ENCODE peak calls at places on chromosomes 4 and X, in eight cellular contexts. K is right lobe of liver, P is suprapubic skin, S is vagina, Z is IMR-90, E is A549, T is ovary, F is lower leg skin. C is an unnamed sample.

GRCh38 chr4:151000747-151001429 is 14.2 kb downstream of the LRBA start:
- DNase-seq in K (no peak), P (no peak), Z (no peak), T (no peak), S (no peak), F (no peak), E (no peak), C (no peak)

GRCh38 chr4:5462896-5463295 is 245.5 kb downstream of the EVC2 start:
- DNase-seq in E (no peak), S (no peak), P (peak), F (no peak), T (no peak), Z (no peak), K (no peak), C (no peak)

GRCh38 chrX:39195156-39195555 is 393.9 kb downstream of the MID1IP1 start:
- DNase-seq in Z (no peak), E (no peak), K (no peak), T (no peak), P (no peak), S (no peak), F (peak), C (no peak)

GRCh38 chrX:25005382-25006185 is 10.2 kb downstream of the ARX start:
- DNase-seq in E (no peak), Z (no peak), K (no peak), T (peak), S (no peak), F (no peak), P (no peak), C (no peak)

GRCh38 chr4:75904086-75904485 is 1.8 kb upstream of the PPEF2 start:
- DNase-seq in P (no peak), K (no peak), Z (no peak), E (no peak), S (no peak), T (no peak), F (peak), C (no peak)

GRCh38 chrX:57596109-57596870 is 4.5 kb downstream of the ZXDB start:
- DNase-seq in T (no peak), K (no peak), Z (no peak), F (no peak), S (no peak), P (no peak), E (no peak), C (no peak)

GRCh38 chrX:31006027-31006426 is 65.8 kb downstream of the FTHL17 start:
- DNase-seq in F (no peak), S (no peak), T (no peak), E (no peak), K (no peak), P (no peak), Z (no peak), C (no peak)

GRCh38 chrX:105297041-105297440 is 76.5 kb upstream of the TEX13A start:
- DNase-seq in F (no peak), P (no peak), T (no peak), Z (no peak), E (no peak), S (no peak), K (no peak), C (no peak)

GRCh38 chr4:163592207-163592606 is 97.7 kb downstream of the TMA16 start:
- DNase-seq in K (no peak), S (no peak), F (no peak), E (no peak), P (no peak), T (no peak), Z (no peak), C (no peak)

GRCh38 chr4:85402371-85402770 is 72.6 kb upstream of the ARHGAP24 start:
- DNase-seq in Z (peak), P (no peak), F (no peak), T (no peak), K (no peak), S (no peak), E (no peak), C (peak)

GRCh38 chr4:20431422-20432014 is 179.8 kb downstream of the SLIT2 start:
- DNase-seq in T (no peak), K (no peak), P (no peak), E (no peak), F (no peak), S (no peak), Z (no peak), C (no peak)

GRCh38 chr4:173237152-173237551 is 68.5 kb downstream of the GALNT7 start:
- DNase-seq in T (no peak), P (no peak), S (no peak), F (no peak), E (no peak), K (no peak), Z (no peak), C (no peak)

GRCh38 chr4:171279131-171279530 is 534.1 kb upstream of the GALNTL6 start:
- DNase-seq in F (no peak), K (no peak), Z (no peak), P (no peak), T (no peak), E (no peak), S (no peak), C (no peak)

GRCh38 chr4:80070880-80071620 is 2.0 kb downstream of the ANTXR2 start:
- DNase-seq in T (no peak), P (no peak), S (no peak), F (no peak), K (no peak), Z (peak), E (no peak), C (no peak)

GRCh38 chrX:109270580-109271484 is 211.1 kb downstream of the GUCY2F start:
- DNase-seq in P (no peak), E (no peak), F (no peak), K (no peak), S (no peak), Z (no peak), T (no peak), C (peak)

GRCh38 chr4:114807759-114808404 is 209.3 kb downstream of the UGT8 start:
- DNase-seq in P (no peak), F (no peak), K (no peak), E (peak), T (no peak), S (no peak), Z (peak), C (peak)

GRCh38 chr4:3709846-3710441 is 56.2 kb upstream of the ADRA2C start:
- DNase-seq in Z (no peak), S (no peak), T (peak), F (no peak), P (peak), E (no peak), K (no peak), C (no peak)

GRCh38 chrX:114903618-114904017 is 113.8 kb downstream of the IL13RA2 start:
- DNase-seq in Z (no peak), P (no peak), S (no peak), F (no peak), T (no peak), E (no peak), K (no peak), C (no peak)

GRCh38 chr4:183165371-183165770 is 66.3 kb downstream of the WWC2 start:
- DNase-seq in S (no peak), P (no peak), T (no peak), K (no peak), F (no peak), Z (peak), E (no peak), C (no peak)

GRCh38 chr4:109077486-109077885 is 225.0 kb downstream of the COL25A1 start:
- DNase-seq in S (no peak), K (no peak), E (no peak), Z (no peak), F (no peak), P (no peak), T (no peak), C (no peak)

GRCh38 chr4:128517096-128517738 is 229.6 kb upstream of the PGRMC2 start:
- DNase-seq in K (no peak), E (no peak), S (no peak), F (no peak), Z (peak), P (no peak), T (no peak), C (no peak)

GRCh38 chrX:6383488-6383887 is 151.4 kb downstream of the VCX3A start:
- DNase-seq in Z (no peak), E (no peak), F (no peak), K (no peak), P (no peak), S (no peak), T (no peak), C (no peak)

GRCh38 chr4:160129439-160129838 is 1026.6 kb downstream of the RAPGEF2 start:
- DNase-seq in K (no peak), F (no peak), S (no peak), Z (no peak), T (no peak), P (no peak), E (no peak), C (peak)

GRCh38 chrX:96684339-96685204 is at the start of gene DIAPH2:
- DNase-seq in P (peak), E (peak), K (peak), T (peak), Z (peak), F (peak), S (no peak), C (peak)
- TF ChIP-seq POLR2A in P (no peak), E (peak), K (peak), T (peak), Z (peak), F (no peak), S (no peak), C (peak)

GRCh38 chr4:53575552-53575951 is 15.7 kb downstream of the LNX1 start:
- DNase-seq in Z (no peak), T (no peak), S (no peak), P (no peak), F (no peak), K (no peak), E (no peak), C (no peak)

GRCh38 chr4:53574528-53574927 is 16.8 kb downstream of the LNX1 start:
- DNase-seq in T (no peak), S (no peak), F (no peak), P (no peak), E (no peak), Z (no peak), K (no peak), C (no peak)

GRCh38 chr4:53576218-53576617 is 15.1 kb downstream of the LNX1 start:
- DNase-seq in T (no peak), P (no peak), K (peak), F (no peak), E (no peak), Z (no peak), S (no peak), C (no peak)

GRCh38 chr4:53579826-53580225 is 11.5 kb downstream of the LNX1 start:
- DNase-seq in K (no peak), S (no peak), P (no peak), F (no peak), E (no peak), T (no peak), Z (no peak), C (no peak)

GRCh38 chr4:53576676-53577372 is 14.5 kb downstream of the LNX1 start:
- DNase-seq in T (no peak), Z (peak), K (no peak), E (no peak), F (no peak), P (no peak), S (no peak), C (no peak)
- TF ChIP-seq POLR2A in T (no peak), Z (no peak), K (no peak), E (no peak), F (no peak), P (no peak), S (no peak), C (no peak)

DNA sequence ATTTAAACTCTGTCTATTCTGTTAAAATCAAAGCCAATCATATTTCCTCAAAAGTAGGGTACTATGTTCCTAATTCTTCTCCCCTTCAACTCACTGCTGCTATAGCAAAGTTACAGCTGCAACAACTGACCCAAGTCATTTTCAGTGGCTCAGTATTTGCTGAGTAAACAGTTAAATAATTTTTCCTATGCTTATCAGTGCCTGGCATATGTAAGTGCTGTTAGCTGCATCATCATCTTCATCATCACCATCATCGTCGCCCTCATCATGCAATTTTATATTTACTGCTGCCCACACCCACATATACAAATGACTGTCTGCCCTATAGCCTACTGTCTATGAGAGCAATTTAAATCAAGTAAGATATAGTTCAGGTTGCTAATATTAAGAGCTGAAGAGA is 21.9 kb downstream of the COQ2 start:
- DNase-seq in Z (no peak), F (no peak), K (no peak), S (no peak), E (no peak), P (no peak), T (no peak), C (no peak)
- TF ChIP-seq POLR2A in Z (no peak), F (no peak), K (no peak), S (no peak), E (no peak), P (no peak), T (no peak), C (no peak)

DNA sequence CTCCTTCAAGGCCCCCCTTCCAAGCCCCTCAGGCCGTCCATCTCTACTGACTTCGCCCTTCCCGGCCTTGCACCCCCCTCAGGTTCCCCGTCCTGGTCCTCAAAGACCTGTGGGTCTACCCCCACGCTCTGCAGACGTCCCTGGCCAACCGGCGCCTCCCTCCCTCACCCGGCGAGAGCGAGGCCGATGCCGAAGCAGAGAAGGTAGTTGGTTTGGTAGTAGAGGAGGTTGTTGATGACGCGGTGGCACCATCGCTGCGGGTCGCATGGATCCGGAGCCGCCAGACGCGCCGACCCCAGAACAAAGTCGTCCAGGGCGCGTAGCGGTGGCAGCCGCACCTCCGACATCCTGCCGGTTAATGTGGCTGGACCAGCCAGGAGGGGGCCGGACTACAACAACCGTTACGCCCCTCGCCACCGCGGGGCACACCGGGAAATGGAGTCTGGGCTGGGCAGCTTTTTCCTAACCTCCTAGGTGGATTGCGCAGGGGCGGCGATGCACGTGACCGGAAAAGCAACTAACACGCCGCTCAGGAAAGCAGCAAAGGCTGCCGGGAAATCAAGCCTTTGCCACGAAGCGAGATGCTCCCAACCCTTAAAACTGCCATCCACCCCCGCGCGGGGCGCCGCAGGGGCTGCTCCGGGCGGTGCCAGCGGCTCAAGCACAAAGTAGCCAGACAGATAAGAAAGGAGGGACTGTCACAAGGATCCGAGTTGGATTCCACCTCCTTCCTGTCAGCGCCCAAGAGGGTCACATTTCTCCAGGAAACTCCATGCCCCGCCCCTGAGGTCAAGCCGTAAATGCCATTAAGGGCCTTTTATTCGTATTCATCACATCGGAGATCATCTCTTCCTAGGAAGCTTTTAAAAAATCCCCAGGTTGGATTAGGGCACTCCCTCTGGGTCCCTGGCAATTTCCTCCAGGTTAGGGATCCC is at the start of gene PRAF2:
- DNase-seq in F (peak), K (peak), S (no peak), Z (peak), E (peak), P (peak), T (peak), C (peak)
- TF ChIP-seq POLR2A in F (no peak), K (peak), S (no peak), Z (peak), E (peak), P (no peak), T (no peak), C (peak)

GRCh38 chr4:119212251-119212963 is at the start of gene USP53:
- DNase-seq in K (peak), F (peak), T (peak), S (peak), P (peak), E (peak), Z (peak), C (peak)
- TF ChIP-seq POLR2A in K (peak), F (peak), T (peak), S (no peak), P (peak), E (peak), Z (peak), C (peak)

GRCh38 chrX:153799326-153799725 is 4.9 kb downstream of the SSR4 start:
- DNase-seq in E (no peak), T (no peak), K (no peak), S (no peak), F (no peak), Z (no peak), P (no peak), C (no peak)
- TF ChIP-seq POLR2A in E (no peak), T (no peak), K (no peak), S (no peak), F (no peak), Z (no peak), P (no peak), C (no peak)

GRCh38 chr4:93053140-93053539 is 749.4 kb downstream of the GRID2 start:
- DNase-seq in E (no peak), K (no peak), Z (no peak), T (no peak), S (no peak), P (no peak), F (no peak), C (no peak)
- TF ChIP-seq POLR2A in E (no peak), K (no peak), Z (no peak), T (no peak), S (no peak), P (no peak), F (no peak), C (no peak)

GRCh38 chrX:11135483-11136185 is 24.5 kb downstream of the HCCS start:
- DNase-seq in P (no peak), E (no peak), F (no peak), Z (no peak), K (no peak), T (no peak), S (no peak), C (no peak)

GRCh38 chrX:11137543-11138139 is 26.5 kb downstream of the HCCS start:
- DNase-seq in P (no peak), Z (peak), T (no peak), F (no peak), K (no peak), E (no peak), S (no peak), C (no peak)

GRCh38 chrX:11143931-11144678 is 33.0 kb downstream of the HCCS start:
- DNase-seq in S (no peak), K (peak), Z (peak), T (peak), F (no peak), P (no peak), E (peak), C (peak)

GRCh38 chrX:11138498-11139390 is 27.6 kb downstream of the HCCS start:
- DNase-seq in P (no peak), Z (no peak), S (no peak), E (no peak), F (no peak), T (peak), K (peak), C (no peak)
- TF ChIP-seq POLR2A in P (no peak), Z (no peak), S (no peak), E (no peak), F (no peak), T (no peak), K (no peak), C (no peak)

C was measured in H54.